ENCODE peak calls at places on chromosome 10, in seven cellular contexts. P is GM23338, I is tibial nerve, W is AG04450, R is AG04449, Z is activated T-cell treated with anti-CD3 and anti-CD28 coated beads for 1 hour, C is HTR-8/SVneo. O is an unnamed sample.

GRCh38 chr10:59805043-59805442 is 51.8 kb upstream of the MRLN start:
- DNase-seq in C (no peak), I (no peak), P (peak; percentile 74), Z (no peak), R (no peak), W (no peak), O (no peak)

GRCh38 chr10:34343764-34344163 is 471.3 kb downstream of the PARD3 start:
- DNase-seq in C (no peak), Z (no peak), P (no peak), I (no peak), W (no peak), R (no peak), O (no peak)

GRCh38 chr10:98125940-98126631 is 8.4 kb upstream of the R3HCC1L start:
- DNase-seq in R (no peak), I (no peak), W (no peak), Z (no peak), C (no peak), P (no peak), O (no peak)

GRCh38 chr10:73359492-73359891 is 828 bp upstream of the CFAP70 start:
- DNase-seq in W (no peak), Z (no peak), C (no peak), P (no peak), I (no peak), R (no peak), O (no peak)

GRCh38 chr10:92990615-92991014 is 70.0 kb upstream of the CYP26C1 start:
- DNase-seq in R (no peak), W (no peak), I (no peak), P (no peak), C (no peak), Z (no peak), O (no peak)

GRCh38 chr10:77513783-77514331 is 123.8 kb downstream of the KCNMA1 start:
- DNase-seq in W (peak; percentile 58), P (peak; percentile 10), C (peak; percentile 77), R (peak; percentile 70), I (no peak), Z (no peak), O (peak; percentile 89)

GRCh38 chr10:19493917-19494316 is 322.3 kb upstream of the PLXDC2 start:
- DNase-seq in C (no peak), W (no peak), Z (no peak), P (peak; percentile 19), R (no peak), I (no peak), O (no peak)

GRCh38 chr10:52652431-52653220 is 120.0 kb downstream of the MBL2 start:
- DNase-seq in C (peak; percentile 6), I (no peak), P (no peak), W (no peak), Z (no peak), R (no peak), O (no peak)

GRCh38 chr10:58516118-58516517 is 3.4 kb downstream of the BICC1 start:
- DNase-seq in R (no peak), I (no peak), P (no peak), C (no peak), W (no peak), Z (no peak), O (no peak)

GRCh38 chr10:84265378-84265777 is 20.5 kb downstream of the RGR start:
- DNase-seq in R (no peak), I (no peak), W (no peak), Z (no peak), C (no peak), P (no peak), O (no peak)

GRCh38 chr10:527416-527815 is 162.1 kb downstream of the DIP2C start:
- DNase-seq in P (no peak), C (no peak), W (peak; percentile 15), Z (no peak), R (no peak), I (no peak), O (no peak)

GRCh38 chr10:68088744-68089143 is 13.7 kb upstream of the HERC4 start:
- DNase-seq in W (no peak), Z (no peak), I (no peak), P (no peak), R (no peak), C (no peak), O (no peak)

GRCh38 chr10:69685802-69686585 is 55.9 kb downstream of the FAM241B start:
- DNase-seq in C (no peak), W (no peak), R (no peak), Z (no peak), I (no peak), P (no peak), O (no peak)

GRCh38 chr10:16518822-16519221 is 2.9 kb downstream of the C1QL3 start:
- DNase-seq in P (peak; percentile 32), I (no peak), Z (no peak), C (no peak), W (no peak), R (no peak), O (no peak)

GRCh38 chr10:77539147-77539935 is 98.3 kb downstream of the KCNMA1 start:
- DNase-seq in I (no peak), Z (no peak), R (no peak), W (no peak), P (no peak), C (no peak), O (no peak)

GRCh38 chr10:22316286-22317120 is at the start of gene COMMD3:
- DNase-seq in P (peak; percentile 92), C (no peak), W (peak; percentile 62), R (no peak), Z (peak; percentile 70), I (peak; percentile 85), O (peak; percentile 79)

GRCh38 chr10:9987197-9987596 is 1030.5 kb upstream of the CELF2 start:
- DNase-seq in R (no peak), I (no peak), Z (no peak), W (no peak), P (no peak), C (no peak), O (no peak)

GRCh38 chr10:31294556-31294955 is 24.5 kb upstream of the ZEB1 start:
- DNase-seq in R (no peak), C (no peak), W (no peak), P (no peak), Z (no peak), I (no peak), O (no peak)

GRCh38 chr10:32995751-32996150 is 37.7 kb upstream of the ITGB1 start:
- DNase-seq in Z (no peak), R (no peak), I (no peak), W (no peak), C (no peak), P (no peak), O (no peak)

GRCh38 chr10:118798186-118798811 is 43.5 kb upstream of the CACUL1 start:
- DNase-seq in C (peak; percentile 23), W (no peak), P (no peak), R (no peak), I (no peak), Z (no peak), O (no peak)

GRCh38 chr10:84333864-84334451 is 5.6 kb downstream of the CCSER2 start:
- DNase-seq in P (peak; percentile 53), I (no peak), Z (peak; percentile 31), C (no peak), W (no peak), R (no peak), O (no peak)

O was measured in amniotic stem cell.